ENCODE peak calls at places on chromosomes 13 and 19, in seven cellular contexts. G, U, R, F, Z, S and J are unnamed samples.

GRCh38 chr13:42422681-42423080 is 150.7 kb downstream of the AKAP11 start:
- DNase-seq in G (no peak), U (no peak), R (no peak), F (no peak), Z (no peak), S (no peak), J (no peak)

GRCh38 chr13:73767747-73768315 is 366.4 kb downstream of the KLF12 start:
- DNase-seq in G (peak; percentile 50), U (no peak), R (no peak), F (no peak), Z (no peak), S (no peak), J (no peak)

GRCh38 chr13:56869671-56870070 is 271.0 kb upstream of the PRR20A start:
- DNase-seq in G (no peak), U (no peak), R (no peak), F (no peak), Z (no peak), S (no peak), J (no peak)

GRCh38 chr13:93227280-93227905 is 786 bp downstream of the GPC6 start:
- DNase-seq in G (peak; percentile 75), U (no peak), R (peak; percentile 81), F (no peak), Z (peak; percentile 33), S (no peak), J (no peak)

GRCh38 chr13:113836917-113837553 is 26.8 kb downstream of the GAS6 start:
- DNase-seq in G (no peak), U (peak; percentile 33), R (peak; percentile 95), F (peak; percentile 79), Z (peak; percentile 80), S (peak; percentile 77), J (peak; percentile 78)

GRCh38 chr13:97296740-97297139 is 74.6 kb downstream of the MBNL2 start:
- DNase-seq in G (no peak), U (no peak), R (no peak), F (no peak), Z (no peak), S (no peak), J (no peak)

GRCh38 chr13:75749407-75749806 is 113.3 kb downstream of the LMO7 start:
- DNase-seq in G (peak; percentile 33), U (no peak), R (peak; percentile 59), F (no peak), Z (no peak), S (no peak), J (no peak)

GRCh38 chr19:10717054-10717355 is 874 bp upstream of the DNM2 start:
- DNase-seq in G (no peak), U (no peak), R (no peak), F (no peak), Z (no peak), S (no peak), J (no peak)

GRCh38 chr19:7676376-7676775 is 514 bp upstream of the MCEMP1 start:
- DNase-seq in G (no peak), U (no peak), R (no peak), F (no peak), Z (no peak), S (no peak), J (no peak)

GRCh38 chr13:30738946-30739528 is 3.7 kb downstream of the ALOX5AP start:
- DNase-seq in G (peak; percentile 39), U (no peak), R (no peak), F (no peak), Z (no peak), S (no peak), J (no peak)

GRCh38 chr13:30738526-30738925 is 3.2 kb downstream of the ALOX5AP start:
- DNase-seq in G (peak; percentile 17), U (no peak), R (no peak), F (no peak), Z (no peak), S (no peak), J (no peak)

GRCh38 chr13:30736461-30736860 is 1.1 kb downstream of the ALOX5AP start:
- DNase-seq in G (no peak), U (no peak), R (no peak), F (no peak), Z (no peak), S (no peak), J (no peak)

GRCh38 chr13:30736921-30737320 is 1.6 kb downstream of the ALOX5AP start:
- DNase-seq in G (no peak), U (no peak), R (no peak), F (no peak), Z (no peak), S (no peak), J (no peak)

GRCh38 chr13:30737511-30738342 is 2.4 kb downstream of the ALOX5AP start:
- DNase-seq in G (no peak), U (no peak), R (no peak), F (no peak), Z (no peak), S (no peak), J (no peak)
- H3K4me1 ChIP-seq in G (peaks cover 17% of the 10 kb centered on the region), U (peaks cover 19% of the 10 kb centered on the region), R (peaks cover 41% of the 10 kb centered on the region), F (no peaks in the 10 kb centered on the region), Z (peaks cover 9% of the 10 kb centered on the region), S (peaks cover 60% of the 10 kb centered on the region), J (no peaks in the 10 kb centered on the region)

DNA sequence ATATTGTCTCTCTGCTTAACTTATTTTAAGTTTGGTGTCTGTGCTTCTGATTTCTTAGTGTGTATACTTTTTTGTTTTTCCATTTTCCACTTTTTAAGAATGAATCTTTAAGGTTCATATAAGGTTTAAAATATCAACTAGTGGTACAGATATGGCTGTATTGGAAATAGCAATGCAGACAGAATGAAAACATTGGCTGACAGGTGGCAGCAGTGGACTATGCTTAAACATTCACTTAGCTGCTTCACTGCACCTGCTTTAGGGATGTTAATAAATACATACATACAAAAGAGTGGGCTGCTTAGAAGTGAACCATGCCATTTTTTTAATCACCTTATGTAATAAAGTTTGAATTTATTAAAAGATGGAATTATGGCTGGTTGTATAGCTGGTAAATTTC is 27.3 kb downstream of the TM9SF2 start:
- DNase-seq in G (peak; percentile 8), U (no peak), R (no peak), F (no peak), Z (no peak), S (no peak), J (no peak)
- TF ChIP-seq CTCF in G (peak; percentile 31), U (no peak), R (peak; percentile 37), F (no peak), Z (no peak), S (peak; percentile 45), J (no peak)

GRCh38 chr19:51590441-51590840 is 19.4 kb downstream of the ZNF175 start:
- DNase-seq in G (no peak), U (no peak), R (no peak), F (no peak), Z (no peak), S (no peak), J (no peak)
- H3K4me1 ChIP-seq in G (no peaks in the 10 kb centered on the region), U (peaks cover 12% of the 10 kb centered on the region), R (peaks cover 3% of the 10 kb centered on the region), F (no peaks in the 10 kb centered on the region), Z (peaks cover 10% of the 10 kb centered on the region), S (peaks cover 5% of the 10 kb centered on the region), J (peaks cover 17% of the 10 kb centered on the region)

DNA sequence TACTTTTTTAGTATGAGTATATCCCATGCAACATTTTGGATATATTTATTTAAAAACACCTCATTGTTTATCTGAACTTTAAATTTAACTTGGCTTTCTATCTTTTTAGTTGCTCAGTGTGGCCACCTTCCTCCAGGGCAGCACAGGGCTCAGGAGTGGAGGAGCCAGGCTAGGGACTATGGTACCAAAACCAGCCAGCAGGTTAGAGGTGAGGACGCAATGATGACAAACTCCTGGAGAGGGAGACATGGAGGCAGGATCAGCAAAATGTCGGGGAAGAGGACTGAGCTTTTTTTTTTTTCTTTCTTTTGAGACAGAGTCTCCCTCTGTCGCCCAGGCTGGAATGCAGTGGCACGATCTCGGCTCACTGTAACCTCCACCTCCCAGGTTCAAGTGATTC is 29.6 kb upstream of the CALM3 start:
- DNase-seq in G (peak; percentile 72), U (peak; percentile 46), R (peak; percentile 16), F (no peak), Z (no peak), S (peak; percentile 42), J (peak; percentile 28)
- TF ChIP-seq CTCF in G (peak; percentile 47), U (peak; percentile 24), R (peak; percentile 38), F (no peak), Z (no peak), S (peak; percentile 39), J (no peak)

GRCh38 chr19:3397266-3398022 is 31.1 kb downstream of the NFIC start:
- DNase-seq in G (peak; percentile 30), U (peak; percentile 21), R (peak; percentile 61), F (no peak), Z (peak; percentile 68), S (peak; percentile 17), J (no peak)

GRCh38 chr19:3401004-3401768 is 34.8 kb downstream of the NFIC start:
- DNase-seq in G (no peak), U (no peak), R (no peak), F (no peak), Z (no peak), S (no peak), J (no peak)

GRCh38 chr19:3398114-3398899 is 31.9 kb downstream of the NFIC start:
- DNase-seq in G (peak; percentile 46), U (no peak), R (no peak), F (peak; percentile 82), Z (peak; percentile 88), S (no peak), J (peak; percentile 84)

GRCh38 chr19:3396881-3397265 is 30.5 kb downstream of the NFIC start:
- DNase-seq in G (no peak), U (no peak), R (no peak), F (no peak), Z (no peak), S (no peak), J (no peak)

GRCh38 chr19:3398900-3399278 is 32.5 kb downstream of the NFIC start:
- DNase-seq in G (no peak), U (no peak), R (no peak), F (no peak), Z (no peak), S (no peak), J (no peak)
- H3K4me1 ChIP-seq in G (no peaks in the 10 kb centered on the region), U (peaks cover 37% of the 10 kb centered on the region), R (peaks cover 31% of the 10 kb centered on the region), F (peaks cover 5% of the 10 kb centered on the region), Z (peaks cover 39% of the 10 kb centered on the region), S (no peaks in the 10 kb centered on the region), J (peaks cover 72% of the 10 kb centered on the region)

DNA sequence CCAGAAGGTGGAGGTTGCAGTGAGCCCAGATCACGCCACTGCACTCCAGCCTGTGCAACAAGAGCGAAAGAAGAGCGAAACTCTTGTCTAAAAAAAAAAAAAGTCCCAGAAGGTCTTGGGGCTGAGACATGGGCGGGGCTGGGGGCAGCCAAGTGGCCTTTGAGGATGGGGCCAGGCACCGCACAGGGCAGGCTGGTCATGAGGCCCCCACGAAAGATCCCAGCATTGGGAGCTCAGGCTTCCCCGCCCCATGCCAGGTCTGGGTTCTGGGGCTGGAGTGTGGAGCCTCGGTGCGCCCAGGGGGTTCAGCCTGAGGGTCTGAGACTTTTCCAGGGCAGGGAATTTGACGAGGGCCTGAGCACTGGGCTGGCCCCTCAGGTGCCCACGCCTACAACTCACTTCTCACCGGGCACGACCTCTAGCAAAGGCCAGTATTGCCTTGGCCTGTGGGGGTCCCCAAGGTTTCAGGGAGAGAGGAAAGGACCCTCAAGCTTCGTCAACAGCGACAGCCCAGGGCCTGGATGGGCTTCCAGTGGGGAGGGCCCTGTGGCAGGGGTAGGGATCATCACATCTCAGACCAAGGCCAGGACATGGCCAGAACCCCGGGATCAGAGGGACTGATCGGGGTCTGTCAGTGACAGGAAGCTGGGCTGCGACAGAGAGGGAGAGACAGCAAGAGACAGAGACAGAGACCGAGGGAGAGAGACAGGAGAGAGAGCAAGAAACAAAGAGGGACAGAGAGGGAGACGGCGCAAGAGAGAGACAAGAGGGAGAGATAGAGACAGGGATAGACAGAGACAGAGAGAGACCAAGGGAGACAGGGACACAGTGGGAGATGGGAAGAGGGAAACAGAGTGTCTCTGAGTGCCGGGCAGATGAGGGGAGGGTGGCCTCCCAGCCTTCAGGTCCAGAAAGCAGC is 7.5 kb upstream of the MEX3D start:
- DNase-seq in G (no peak), U (no peak), R (no peak), F (no peak), Z (no peak), S (no peak), J (no peak)
- TF ChIP-seq CTCF in G (no peak), U (no peak), R (no peak), F (no peak), Z (no peak), S (no peak), J (no peak)